ENCODE peak calls at places on chromosomes 5 and 9, in ten cellular contexts. J is endothelial cell of umbilical vein, C is Peyer's patch, A is prostate gland, N is IMR-90, E is spleen, F is right lobe of liver, Q is upper lobe of left lung, X is breast epithelium, S is stomach. H is an unnamed sample.

GRCh38 chr9:81906656-81907055 is 21.6 kb upstream of the SPATA31D4 start:
- DNase-seq in J (no peak), A (no peak), E (no peak), N (peak; percentile 65), F (no peak), Q (no peak), S (no peak), X (no peak), C (no peak), H (no peak)

GRCh38 chr9:108645520-108645919 is 210.3 kb downstream of the ACTL7B start:
- DNase-seq in X (no peak), E (no peak), C (no peak), S (no peak), A (no peak), J (no peak), N (no peak), F (no peak), Q (no peak), H (peak; percentile 15)

GRCh38 chr5:166551384-166551783 is 1740.1 kb upstream of the WWC1 start:
- DNase-seq in N (no peak), F (no peak), J (no peak), C (no peak), Q (no peak), X (no peak), A (no peak), E (no peak), S (no peak), H (no peak)

GRCh38 chr5:93304851-93305250 is 276.2 kb downstream of the NR2F1-AS1 start:
- DNase-seq in E (no peak), N (no peak), S (no peak), C (no peak), J (no peak), A (no peak), F (no peak), X (no peak), Q (no peak), H (no peak)

GRCh38 chr9:132774886-132775285 is 103.2 kb downstream of the AK8 start:
- DNase-seq in Q (no peak), X (no peak), N (no peak), S (no peak), A (no peak), E (no peak), F (no peak), C (no peak), J (no peak), H (no peak)

GRCh38 chr9:18256574-18256973 is 217.4 kb upstream of the ADAMTSL1 start:
- DNase-seq in E (no peak), X (no peak), F (no peak), J (peak; percentile 9), N (peak; percentile 72), A (no peak), Q (no peak), C (no peak), S (no peak), H (no peak)

GRCh38 chr9:93296889-93297480 is 113.0 kb downstream of the WNK2 start:
- DNase-seq in F (no peak), S (no peak), N (no peak), X (no peak), E (peak; percentile 51), J (no peak), C (no peak), Q (no peak), A (no peak), H (no peak)

GRCh38 chr5:6596388-6596787 is 36.5 kb downstream of the NSUN2 start:
- DNase-seq in J (no peak), N (no peak), C (no peak), S (no peak), X (no peak), F (no peak), Q (no peak), A (no peak), E (no peak), H (no peak)

GRCh38 chr5:21919417-21920022 is 933.6 kb downstream of the CDH12 start:
- DNase-seq in X (no peak), J (peak; percentile 79), F (no peak), A (no peak), S (no peak), E (no peak), N (peak; percentile 45), C (no peak), Q (no peak), H (no peak)

GRCh38 chr5:83026507-83026906 is 50.7 kb downstream of the TMEM167A start:
- DNase-seq in A (no peak), E (no peak), J (no peak), F (no peak), C (no peak), S (no peak), Q (no peak), N (no peak), X (no peak), H (no peak)

GRCh38 chr5:184461-184860 is 6.8 kb upstream of the LRRC14B start:
- DNase-seq in E (no peak), F (no peak), S (no peak), J (no peak), N (no peak), A (no peak), X (no peak), C (no peak), Q (no peak), H (no peak)

GRCh38 chr9:134007150-134007549 is 15.0 kb upstream of the VAV2 start:
- DNase-seq in S (no peak), X (no peak), C (no peak), J (no peak), Q (no peak), E (no peak), N (no peak), F (no peak), A (no peak), H (no peak)

GRCh38 chr5:149355688-149356087 is 2.2 kb upstream of the PCYOX1L start:
- DNase-seq in C (no peak), S (no peak), J (no peak), A (no peak), E (no peak), Q (no peak), N (no peak), X (no peak), F (no peak), H (no peak)

GRCh38 chr5:149358818-149359217 is 972 bp downstream of the PCYOX1L start:
- DNase-seq in F (no peak), X (no peak), A (no peak), J (no peak), C (no peak), Q (no peak), S (no peak), N (peak; percentile 58), E (no peak), H (no peak)

GRCh38 chr5:149358294-149358651 is 427 bp downstream of the PCYOX1L start:
- DNase-seq in Q (peak; percentile 48), E (peak; percentile 90), F (peak; percentile 68), N (no peak), X (no peak), C (peak; percentile 47), A (no peak), S (peak; percentile 35), J (no peak), H (no peak)

GRCh38 chr5:149356391-149356790 is 1.5 kb upstream of the PCYOX1L start:
- DNase-seq in S (no peak), N (no peak), C (no peak), X (no peak), F (no peak), J (no peak), Q (no peak), E (no peak), A (no peak), H (no peak)

DNA sequence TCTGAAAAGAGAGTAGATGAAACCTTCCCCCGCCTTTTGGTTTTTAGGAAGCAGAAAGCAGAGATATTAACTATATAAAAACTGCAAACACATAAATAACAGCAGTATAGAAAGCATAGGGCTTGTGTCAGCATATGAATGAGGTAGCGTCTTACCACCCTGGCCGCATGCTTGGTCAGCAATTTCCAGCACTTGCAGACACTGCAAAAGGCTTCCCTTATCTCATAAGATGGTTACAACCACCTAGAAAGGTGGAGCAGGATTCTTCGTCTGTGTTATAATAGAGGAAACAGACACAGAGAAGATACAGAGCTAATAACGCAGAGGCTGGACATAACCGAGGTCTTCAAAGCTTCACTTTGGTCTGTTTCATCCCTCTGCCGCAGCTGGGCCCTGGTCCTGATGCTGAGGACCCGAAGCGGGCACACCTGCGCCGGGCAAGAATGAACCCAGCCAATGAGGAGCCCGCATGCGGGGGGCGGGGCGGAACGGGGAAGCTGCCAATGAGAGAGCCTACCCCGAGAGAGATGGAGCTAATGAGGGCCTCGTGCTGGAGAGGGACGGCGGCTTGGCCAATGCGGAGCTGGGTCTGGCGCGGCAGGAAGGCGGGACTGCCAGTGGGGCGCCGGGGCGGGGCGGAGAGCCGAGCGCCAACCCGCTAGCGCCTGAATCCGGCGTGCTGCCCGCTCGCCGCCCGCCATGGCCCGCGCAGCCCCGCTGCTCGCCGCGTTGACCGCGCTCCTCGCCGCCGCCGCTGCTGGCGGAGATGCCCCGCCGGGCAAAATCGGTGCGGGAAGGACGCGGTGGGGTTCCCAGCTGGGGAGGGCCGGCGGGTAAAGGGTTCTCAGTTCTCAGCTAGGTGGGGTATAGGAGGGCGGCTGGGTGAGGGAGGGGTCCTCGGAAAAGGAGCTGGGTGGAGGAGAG is at the start of gene PCYOX1L:
- DNase-seq in X (peak; percentile 92), C (peak; percentile 94), J (peak; percentile 95), F (peak; percentile 95), N (peak; percentile 93), S (peak; percentile 96), E (peak; percentile 98), Q (peak; percentile 97), A (peak; percentile 94), H (peak; percentile 93)
- TF ChIP-seq POLR2A in X (no peak), C (peak; percentile 65), J (peak; percentile 69), F (no peak), N (no peak), S (no peak), E (no peak), Q (no peak), A (no peak), H (peak; percentile 6)

GRCh38 chr5:81513982-81514381 is 120.0 kb upstream of the ACOT12 start:
- DNase-seq in X (no peak), J (peak; percentile 30), A (no peak), N (peak; percentile 10), F (no peak), E (no peak), Q (no peak), S (no peak), C (no peak), H (no peak)
- TF ChIP-seq CTCF in X (no peak), J (no peak), A (no peak), N (peak; percentile 32), F (no peak), E (no peak), Q (no peak), S (no peak), C (peak; percentile 32), H (peak; percentile 32)

DNA sequence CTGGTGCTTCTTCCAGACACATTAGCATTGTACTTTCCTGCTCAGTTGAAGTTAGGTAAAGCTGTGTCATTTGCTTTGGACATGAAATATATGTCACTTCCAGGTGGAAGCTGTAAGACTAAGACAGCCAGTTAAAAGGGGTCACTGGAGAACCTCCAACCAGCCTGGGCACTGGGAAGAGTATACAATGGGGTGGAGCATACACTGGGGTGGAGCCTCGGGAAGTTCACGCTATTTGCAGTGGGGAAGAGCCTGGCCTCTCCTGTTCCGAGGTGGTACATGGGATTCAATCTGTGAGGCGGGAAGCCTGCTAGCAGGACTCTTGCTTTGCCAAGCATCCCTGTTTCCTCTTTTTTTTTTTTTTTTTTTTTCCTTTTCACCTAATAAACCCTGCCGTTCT is 145.3 kb downstream of the TTC39B start:
- DNase-seq in C (no peak), A (no peak), J (no peak), F (no peak), N (no peak), S (no peak), X (no peak), E (no peak), Q (no peak), H (no peak)
- H3K27ac ChIP-seq in C (no peak overlapping the region), A (no peak overlapping the region), J (no peak overlapping the region), F (no peak overlapping the region), N (no peak overlapping the region), S (no peak overlapping the region), X (no peak overlapping the region), E (no peak overlapping the region), Q (no peak overlapping the region), H (no peak overlapping the region)

GRCh38 chr9:85278769-85279168 is 463.0 kb downstream of the AGTPBP1 start:
- DNase-seq in A (no peak), X (no peak), N (no peak), C (no peak), J (no peak), Q (no peak), E (no peak), S (no peak), F (no peak), H (no peak)
- TF ChIP-seq POLR2A in A (no peak), X (no peak), N (no peak), C (no peak), J (no peak), Q (no peak), E (no peak), S (no peak), F (no peak), H (no peak)